ENCODE peak calls at places on chromosomes 6 and 20, in four cellular contexts. One of them, this sample, is unnamed.

GRCh38 chr20:16369441-16369840 is 203.8 kb downstream of the KIF16B start:
- DNase-seq in SK-N-SH: no peak
- DNase-seq in H1: no peak
- DNase-seq in K562: no peak
- DNase-seq in this sample: no peak

GRCh38 chr20:15576401-15576800 is 996.8 kb downstream of the KIF16B start:
- DNase-seq in K562: no peak
- DNase-seq in SK-N-SH: no peak
- DNase-seq in H1: no peak
- DNase-seq in this sample: no peak

GRCh38 chr6:131042664-131043063 is 20.4 kb downstream of the EPB41L2 start:
- DNase-seq in SK-N-SH: no peak
- DNase-seq in K562: no peak
- DNase-seq in H1: no peak
- DNase-seq in this sample: no peak

GRCh38 chr6:44622555-44622954 is 235.0 kb downstream of the CDC5L start:
- DNase-seq in H1: no peak
- DNase-seq in K562: no peak
- DNase-seq in SK-N-SH: no peak
- DNase-seq in this sample: no peak

GRCh38 chr6:159608961-159609673 is 83.9 kb downstream of the SOD2 start:
- DNase-seq in H1: no peak
- DNase-seq in SK-N-SH: no peak
- DNase-seq in K562: peak; percentile 57
- DNase-seq in this sample: peak; percentile 70

GRCh38 chr20:34532751-34533150 is 16.5 kb downstream of the DYNLRB1 start:
- DNase-seq in K562: no peak
- DNase-seq in SK-N-SH: no peak
- DNase-seq in H1: no peak
- DNase-seq in this sample: no peak

GRCh38 chr20:32037929-32038328 is 14.1 kb upstream of the HCK start:
- DNase-seq in SK-N-SH: no peak
- DNase-seq in H1: no peak
- DNase-seq in K562: no peak
- DNase-seq in this sample: no peak

GRCh38 chr20:51492167-51493092 is 50.1 kb downstream of the NFATC2 start:
- DNase-seq in H1: no peak
- DNase-seq in K562: peak; percentile 93
- DNase-seq in SK-N-SH: no peak
- DNase-seq in this sample: no peak

GRCh38 chr6:107843400-107843799 is 19.3 kb upstream of the SCML4 start:
- DNase-seq in SK-N-SH: no peak
- DNase-seq in H1: peak; percentile 39
- DNase-seq in K562: no peak
- DNase-seq in this sample: no peak

GRCh38 chr20:48816282-48816860 is 11.4 kb downstream of the PREX1 start:
- DNase-seq in SK-N-SH: no peak
- DNase-seq in H1: no peak
- DNase-seq in K562: no peak
- DNase-seq in this sample: no peak

GRCh38 chr6:136846046-136846445 is 23.7 kb downstream of the PEX7 start:
- DNase-seq in SK-N-SH: peak; percentile 46
- DNase-seq in K562: peak; percentile 75
- DNase-seq in H1: no peak
- DNase-seq in this sample: peak; percentile 19

GRCh38 chr6:134145786-134146185 is 93.4 kb upstream of the SLC2A12 start:
- DNase-seq in K562: peak; percentile 12
- DNase-seq in SK-N-SH: no peak
- DNase-seq in H1: no peak
- DNase-seq in this sample: no peak

GRCh38 chr6:116096979-116097816 is 3.5 kb upstream of the NT5DC1 start:
- DNase-seq in H1: no peak
- DNase-seq in SK-N-SH: peak; percentile 16
- DNase-seq in K562: no peak
- DNase-seq in this sample: no peak

GRCh38 chr20:20527661-20528060 is 159.8 kb downstream of the INSM1 start:
- DNase-seq in H1: no peak
- DNase-seq in K562: no peak
- DNase-seq in SK-N-SH: no peak
- DNase-seq in this sample: no peak

GRCh38 chr20:60009826-60010616 is 51.8 kb downstream of the CDH26 start:
- DNase-seq in H1: no peak
- DNase-seq in SK-N-SH: no peak
- DNase-seq in K562: peak; percentile 18
- DNase-seq in this sample: no peak

GRCh38 chr6:101208152-101208551 is 185.4 kb upstream of the GRIK2 start:
- DNase-seq in K562: no peak
- DNase-seq in H1: no peak
- DNase-seq in SK-N-SH: no peak
- DNase-seq in this sample: no peak

GRCh38 chr20:49237531-49237930 is 18.3 kb downstream of the DDX27 start:
- DNase-seq in H1: no peak
- DNase-seq in K562: no peak
- DNase-seq in SK-N-SH: no peak
- DNase-seq in this sample: no peak

GRCh38 chr20:20003088-20003954 is 13.8 kb upstream of the NAA20 start:
- DNase-seq in K562: no peak
- DNase-seq in H1: no peak
- DNase-seq in SK-N-SH: no peak
- DNase-seq in this sample: no peak

GRCh38 chr6:137341721-137342195 is 122.6 kb upstream of the IFNGR1 start:
- DNase-seq in K562: no peak
- DNase-seq in H1: no peak
- DNase-seq in SK-N-SH: peak; percentile 67
- DNase-seq in this sample: peak; percentile 20

GRCh38 chr20:20780127-20780822 is 67.8 kb upstream of the RALGAPA2 start:
- DNase-seq in K562: no peak
- DNase-seq in SK-N-SH: no peak
- DNase-seq in H1: no peak
- DNase-seq in this sample: no peak

DNA sequence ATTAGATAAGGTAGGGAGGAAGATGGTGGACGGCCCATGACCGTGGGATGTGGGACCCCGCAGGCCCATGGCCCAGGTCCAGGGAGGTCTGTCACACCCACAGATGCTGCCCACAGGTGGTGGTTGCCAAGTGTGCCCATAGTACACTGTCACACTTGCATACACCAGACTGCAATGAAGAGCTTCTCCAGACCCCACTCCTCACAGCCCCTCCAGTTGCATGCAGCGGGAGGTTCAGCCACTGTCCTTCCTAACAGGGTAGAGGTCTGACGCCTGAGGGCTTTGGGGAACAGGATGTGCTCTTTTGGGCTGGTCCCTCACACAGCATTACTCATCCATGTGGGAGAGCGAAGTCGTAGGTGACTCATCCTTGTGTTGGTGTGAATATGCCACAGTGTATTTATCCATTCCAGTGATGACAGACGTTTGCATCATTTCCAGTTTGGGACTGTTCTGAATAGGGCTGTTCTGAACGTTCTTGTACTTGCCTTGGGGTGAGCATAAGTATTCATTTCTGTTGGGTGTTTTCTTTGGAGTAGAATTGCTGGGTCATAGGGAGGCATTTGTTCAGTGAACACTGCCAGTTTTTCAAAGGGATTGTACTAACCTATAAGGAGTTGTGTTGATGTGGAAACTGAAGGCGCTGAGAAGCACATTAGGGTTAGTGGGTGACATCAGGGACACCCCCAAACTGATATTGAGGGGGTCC is 10.1 kb upstream of the PYGB start:
- DNase-seq in K562: peak; percentile 81
- DNase-seq in SK-N-SH: no peak
- DNase-seq in H1: no peak
- DNase-seq in this sample: no peak
- TF ChIP-seq TEAD4 in K562: no peak
- TF ChIP-seq TEAD4 in SK-N-SH: no peak
- TF ChIP-seq TEAD4 in H1: no peak
- TF ChIP-seq TEAD4 in this sample: no peak

GRCh38 chr20:8424010-8424409 is 291.9 kb downstream of the PLCB1 start:
- DNase-seq in H1: no peak
- DNase-seq in SK-N-SH: no peak
- DNase-seq in K562: no peak
- DNase-seq in this sample: no peak
- TF ChIP-seq TEAD4 in H1: no peak
- TF ChIP-seq TEAD4 in SK-N-SH: no peak
- TF ChIP-seq TEAD4 in K562: no peak
- TF ChIP-seq TEAD4 in this sample: no peak

DNA sequence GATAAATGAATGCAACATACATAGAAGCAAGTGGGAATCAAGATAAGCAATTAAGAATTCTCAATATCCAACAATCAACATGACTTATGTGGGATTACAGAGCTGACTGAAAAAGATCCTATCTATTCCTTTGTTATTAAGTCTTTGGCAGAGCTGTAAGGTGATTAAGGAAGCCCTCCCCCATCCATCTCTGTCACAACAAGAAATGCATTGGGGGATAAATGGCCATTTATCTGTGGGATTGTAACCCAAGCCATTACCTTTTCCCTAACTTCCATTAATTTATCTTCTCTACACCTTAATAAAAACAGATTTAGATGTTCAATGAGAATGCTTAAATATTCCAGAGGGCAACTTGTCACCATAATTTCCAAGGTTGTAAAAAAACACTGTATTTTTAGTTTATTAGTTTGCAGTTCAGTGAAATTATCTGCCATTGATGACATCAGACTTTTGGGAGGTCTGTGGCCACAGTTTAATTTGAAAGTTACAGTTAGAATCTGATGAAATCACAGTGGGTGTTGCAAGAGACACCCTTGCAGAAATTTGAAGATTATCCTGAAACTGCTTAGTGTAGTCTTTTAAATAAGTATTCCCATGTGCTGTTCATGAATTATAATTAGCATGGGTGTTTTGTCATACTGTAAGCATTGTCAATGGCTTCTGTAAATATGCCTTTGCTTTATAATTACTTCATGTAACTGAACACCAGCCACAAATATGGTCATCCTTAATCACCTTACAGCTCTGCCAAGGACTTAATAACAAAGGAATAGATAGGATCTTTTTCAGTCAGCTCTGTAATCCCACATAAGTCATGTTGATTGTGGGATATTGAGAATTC is 49.4 kb upstream of the FYN start:
- DNase-seq in SK-N-SH: no peak
- DNase-seq in H1: no peak
- DNase-seq in K562: no peak
- DNase-seq in this sample: no peak
- TF ChIP-seq TEAD4 in SK-N-SH: no peak
- TF ChIP-seq TEAD4 in H1: no peak
- TF ChIP-seq TEAD4 in K562: no peak
- TF ChIP-seq TEAD4 in this sample: no peak

GRCh38 chr6:106104476-106104875 is 18.3 kb downstream of the PRDM1 start:
- DNase-seq in SK-N-SH: no peak
- DNase-seq in H1: no peak
- DNase-seq in K562: no peak
- DNase-seq in this sample: no peak
- TF ChIP-seq TEAD4 in SK-N-SH: no peak
- TF ChIP-seq TEAD4 in H1: no peak
- TF ChIP-seq TEAD4 in K562: no peak
- TF ChIP-seq TEAD4 in this sample: no peak

GRCh38 chr6:3318226-3318625 is 59.5 kb downstream of the PSMG4 start:
- DNase-seq in H1: no peak
- DNase-seq in K562: no peak
- DNase-seq in SK-N-SH: no peak
- DNase-seq in this sample: no peak

GRCh38 chr6:3319801-3320200 is 61.1 kb downstream of the PSMG4 start:
- DNase-seq in K562: no peak
- DNase-seq in SK-N-SH: no peak
- DNase-seq in H1: no peak
- DNase-seq in this sample: no peak

GRCh38 chr6:3320238-3320637 is 61.5 kb downstream of the PSMG4 start:
- DNase-seq in K562: no peak
- DNase-seq in SK-N-SH: no peak
- DNase-seq in H1: no peak
- DNase-seq in this sample: no peak

GRCh38 chr6:3317741-3318211 is 59.0 kb downstream of the PSMG4 start:
- DNase-seq in SK-N-SH: no peak
- DNase-seq in H1: no peak
- DNase-seq in K562: no peak
- DNase-seq in this sample: no peak

GRCh38 chr6:3318821-3319540 is 60.2 kb downstream of the PSMG4 start:
- DNase-seq in K562: no peak
- DNase-seq in H1: no peak
- DNase-seq in SK-N-SH: no peak
- DNase-seq in this sample: no peak
- TF ChIP-seq TEAD4 in K562: no peak
- TF ChIP-seq TEAD4 in H1: no peak
- TF ChIP-seq TEAD4 in SK-N-SH: no peak
- TF ChIP-seq TEAD4 in this sample: no peak

DNA sequence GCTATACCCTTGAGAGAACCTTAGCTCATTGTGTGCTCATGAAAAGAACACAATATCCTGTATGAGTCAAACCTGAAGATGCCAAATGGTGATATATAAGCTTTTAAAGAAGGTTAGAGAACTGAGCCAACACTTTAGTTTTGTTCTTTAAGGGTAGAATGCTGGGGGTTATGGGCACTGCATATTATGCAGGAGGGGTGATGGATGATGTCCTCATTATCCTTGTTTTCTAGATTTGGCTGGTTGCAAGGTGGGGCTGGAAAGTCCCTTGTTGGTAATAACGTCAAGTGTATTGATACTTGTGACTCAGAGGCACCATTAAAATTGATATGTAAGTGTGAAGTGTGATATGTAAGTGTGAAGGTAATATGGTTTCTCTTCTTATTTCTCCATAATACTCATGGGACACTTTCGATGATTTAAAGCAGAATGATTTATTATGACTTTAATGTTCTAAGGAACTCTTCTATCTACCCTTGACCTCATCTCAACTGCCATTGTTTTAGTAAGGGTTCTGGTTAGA is 113.7 kb upstream of the DTNBP1 start:
- DNase-seq in H1: no peak
- DNase-seq in K562: no peak
- DNase-seq in SK-N-SH: no peak
- DNase-seq in this sample: no peak
- TF ChIP-seq TEAD4 in H1: no peak
- TF ChIP-seq TEAD4 in K562: no peak
- TF ChIP-seq TEAD4 in SK-N-SH: no peak
- TF ChIP-seq TEAD4 in this sample: no peak

GRCh38 chr6:75624988-75625387 is 23.3 kb downstream of the SENP6 start:
- DNase-seq in SK-N-SH: no peak
- DNase-seq in H1: no peak
- DNase-seq in K562: no peak
- DNase-seq in this sample: no peak
- TF ChIP-seq TEAD4 in SK-N-SH: no peak
- TF ChIP-seq TEAD4 in H1: no peak
- TF ChIP-seq TEAD4 in K562: no peak
- TF ChIP-seq TEAD4 in this sample: no peak

This sample was measured in WTC11.